ENCODE peak calls at places on chromosomes 13 and 19, in five cellular contexts. A, Y, Z, E and U are unnamed samples.

GRCh38 chr19:18672606-18673337 is 10.7 kb upstream of the CRTC1 start:
- DNase-seq in A (no peak), Y (no peak), Z (no peak), E (no peak), U (no peak)

GRCh38 chr13:31209172-31209818 is 9.5 kb downstream of the B3GLCT start:
- DNase-seq in A (no peak), Y (no peak), Z (no peak), E (peak; percentile 86), U (no peak)

GRCh38 chr19:18211683-18212082 is 7.8 kb upstream of the RAB3A start:
- DNase-seq in A (no peak), Y (no peak), Z (no peak), E (no peak), U (no peak)

GRCh38 chr19:39115105-39115847 is 10.3 kb upstream of the PAK4 start:
- DNase-seq in A (no peak), Y (no peak), Z (no peak), E (no peak), U (no peak)

GRCh38 chr19:35404879-35405622 is 34.2 kb downstream of the GPR42 start:
- DNase-seq in A (peak; percentile 90), Y (no peak), Z (peak; percentile 16), E (peak; percentile 55), U (peak; percentile 33)

GRCh38 chr13:114213980-114214379 is 20.7 kb upstream of the CDC16 start:
- DNase-seq in A (no peak), Y (no peak), Z (no peak), E (no peak), U (no peak)

GRCh38 chr13:45119469-45119989 is 781 bp upstream of the GTF2F2 start:
- DNase-seq in A (no peak), Y (no peak), Z (peak; percentile 33), E (no peak), U (peak; percentile 30)

GRCh38 chr13:100535401-100536135 is 53.0 kb downstream of the GGACT start:
- DNase-seq in A (no peak), Y (no peak), Z (no peak), E (no peak), U (no peak)

GRCh38 chr13:19845758-19846157 is 17.7 kb downstream of the ZMYM5 start:
- DNase-seq in A (peak; percentile 97), Y (no peak), Z (peak; percentile 96), E (peak; percentile 37), U (no peak)

GRCh38 chr19:12665281-12665573 is 1.3 kb downstream of the MAN2B1 start:
- DNase-seq in A (no peak), Y (no peak), Z (no peak), E (peak; percentile 65), U (no peak)

GRCh38 chr19:30017172-30017571 is 75.1 kb downstream of the URI1 start:
- DNase-seq in A (no peak), Y (no peak), Z (no peak), E (no peak), U (no peak)

GRCh38 chr19:28285078-28285477 is 927.9 kb downstream of the UQCRFS1 start:
- DNase-seq in A (no peak), Y (no peak), Z (no peak), E (no peak), U (no peak)

GRCh38 chr13:90414691-90415596 is 932.5 kb upstream of the MIR17HG start:
- DNase-seq in A (peak; percentile 70), Y (no peak), Z (peak; percentile 37), E (no peak), U (no peak)

GRCh38 chr13:49439609-49440008 is 4.3 kb downstream of the CAB39L start:
- DNase-seq in A (no peak), Y (no peak), Z (no peak), E (no peak), U (no peak)

GRCh38 chr13:59641758-59642157 is 522.0 kb downstream of the DIAPH3 start:
- DNase-seq in A (no peak), Y (no peak), Z (no peak), E (no peak), U (no peak)

GRCh38 chr19:18450934-18451836 is 13.3 kb upstream of the ISYNA1 start:
- DNase-seq in A (peak; percentile 74), Y (peak; percentile 97), Z (no peak), E (peak; percentile 88), U (peak; percentile 71)

GRCh38 chr13:42649761-42650289 is 75.9 kb downstream of the TNFSF11 start:
- DNase-seq in A (no peak), Y (no peak), Z (no peak), E (no peak), U (no peak)

GRCh38 chr13:80276371-80277289 is 64.3 kb downstream of the SPRY2 start:
- DNase-seq in A (no peak), Y (no peak), Z (no peak), E (no peak), U (no peak)

GRCh38 chr13:98838776-98839175 is 86.3 kb upstream of the SLC15A1 start:
- DNase-seq in A (no peak), Y (no peak), Z (no peak), E (no peak), U (no peak)

GRCh38 chr13:99144306-99144705 is 56.3 kb upstream of the UBAC2 start:
- DNase-seq in A (no peak), Y (no peak), Z (no peak), E (no peak), U (no peak)

GRCh38 chr19:18349524-18350128 is 9.2 kb downstream of the PGPEP1 start:
- DNase-seq in A (peak; percentile 76), Y (peak; percentile 34), Z (no peak), E (peak; percentile 59), U (no peak)

GRCh38 chr13:36680918-36681317 is 7.1 kb downstream of the SERTM1 start:
- DNase-seq in A (no peak), Y (no peak), Z (no peak), E (no peak), U (no peak)

GRCh38 chr19:16920816-16921529 is 32.2 kb downstream of the F2RL3 start:
- DNase-seq in A (peak; percentile 89), Y (no peak), Z (peak; percentile 67), E (no peak), U (no peak)

GRCh38 chr13:45522571-45522970 is 57.8 kb downstream of the COG3 start:
- DNase-seq in A (no peak), Y (no peak), Z (no peak), E (no peak), U (no peak)

GRCh38 chr19:45110811-45111210 is 17.8 kb downstream of the PPP1R37 start:
- DNase-seq in A (no peak), Y (no peak), Z (no peak), E (no peak), U (no peak)

GRCh38 chr19:21202865-21203494 is 61.1 kb downstream of the ZNF431 start:
- DNase-seq in A (peak; percentile 10), Y (no peak), Z (no peak), E (no peak), U (peak; percentile 45)

GRCh38 chr13:23421596-23421995 is 11.9 kb downstream of the SACS start:
- DNase-seq in A (no peak), Y (no peak), Z (no peak), E (no peak), U (no peak)

DNA sequence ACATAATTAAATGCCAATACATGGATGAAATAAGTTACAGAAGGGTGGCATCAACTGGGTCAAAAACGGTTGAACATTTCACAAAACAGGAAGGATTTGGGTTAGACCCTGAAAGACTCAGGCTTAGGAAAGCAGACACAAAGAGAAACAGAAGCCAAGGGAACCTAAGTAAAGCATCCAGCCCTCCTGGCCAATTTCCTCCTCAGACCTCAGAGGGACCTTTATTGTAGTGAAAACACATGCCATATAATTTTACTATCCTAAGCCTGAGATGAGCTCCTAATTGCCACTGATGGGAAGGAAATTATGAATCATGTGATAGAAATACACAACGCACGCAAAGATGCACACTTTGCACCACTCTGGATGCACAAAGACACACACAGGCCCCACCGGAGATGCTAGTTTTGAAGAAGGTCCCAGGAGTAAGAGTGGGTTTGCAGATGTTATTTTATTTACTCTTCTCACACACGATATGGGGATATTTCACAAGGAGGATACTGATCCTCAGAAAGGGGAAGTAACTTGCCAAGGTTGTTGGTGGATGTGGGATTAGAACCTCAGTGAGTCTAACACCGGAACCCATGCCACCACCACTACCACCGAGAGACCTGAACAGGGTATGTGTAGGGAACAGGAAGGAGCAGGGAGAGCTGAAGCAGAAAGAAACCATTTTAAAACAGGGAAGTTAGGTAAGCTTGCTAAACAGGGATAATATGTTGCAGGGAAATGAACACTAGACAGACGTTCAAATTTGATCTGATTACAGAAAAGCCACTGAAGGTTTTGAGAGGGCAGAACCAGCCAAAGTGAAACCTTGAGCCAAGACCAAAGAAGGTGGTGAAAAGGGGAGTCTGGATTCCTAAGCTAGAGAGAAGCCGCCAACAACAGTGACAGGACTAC is 11.8 kb upstream of the CEACAM3 start:
- DNase-seq in A (no peak), Y (no peak), Z (no peak), E (no peak), U (peak; percentile 7)
- H3K27ac ChIP-seq in A (no peak overlapping the region), Y (no peak overlapping the region), Z (no peak overlapping the region), E (no peak overlapping the region), U (no peak overlapping the region)

DNA sequence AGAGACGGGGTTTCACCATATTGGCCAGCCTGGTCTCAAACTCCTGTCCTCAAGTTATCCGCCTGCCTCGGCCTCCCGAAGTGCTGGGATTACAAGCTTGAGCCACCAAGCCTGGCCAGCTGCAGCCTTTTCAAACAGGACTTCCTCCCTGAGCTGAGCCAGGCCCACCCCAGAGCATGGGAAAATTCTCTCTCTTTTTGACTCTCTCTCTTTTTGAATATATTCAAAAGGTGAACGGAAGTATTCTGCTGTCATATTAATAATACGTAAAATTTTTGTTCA is 539 bp upstream of the ZNF506 start:
- DNase-seq in A (no peak), Y (no peak), Z (no peak), E (no peak), U (no peak)
- H3K27ac ChIP-seq in A (peak overlapping the region; percentile 85), Y (peak overlapping the region; percentile 91), Z (peak overlapping the region; percentile 99), E (peak overlapping the region; percentile 98), U (peak overlapping the region; percentile 98)

GRCh38 chr19:49160450-49161189 is 3.0 kb downstream of the TRPM4 start:
- DNase-seq in A (no peak), Y (no peak), Z (no peak), E (no peak), U (no peak)

GRCh38 chr19:49154279-49154678 is 917 bp downstream of the HRC start:
- DNase-seq in A (no peak), Y (no peak), Z (no peak), E (no peak), U (no peak)

GRCh38 chr19:49155005-49155826 is at the start of gene HRC:
- DNase-seq in A (no peak), Y (no peak), Z (no peak), E (peak; percentile 84), U (no peak)

GRCh38 chr19:49155830-49156346 is 692 bp upstream of the HRC start:
- DNase-seq in A (no peak), Y (no peak), Z (no peak), E (peak; percentile 77), U (no peak)

GRCh38 chr19:49157445-49158224 is at the start of gene TRPM4:
- DNase-seq in A (peak; percentile 84), Y (peak; percentile 41), Z (no peak), E (peak; percentile 97), U (no peak)
- H3K27ac ChIP-seq in A (peak within 1 kb of the TSS; percentile 74), Y (peak within 1 kb of the TSS; percentile 77), Z (no peak within 1 kb of the TSS), E (peak within 1 kb of the TSS; percentile 96), U (no peak within 1 kb of the TSS)

DNA sequence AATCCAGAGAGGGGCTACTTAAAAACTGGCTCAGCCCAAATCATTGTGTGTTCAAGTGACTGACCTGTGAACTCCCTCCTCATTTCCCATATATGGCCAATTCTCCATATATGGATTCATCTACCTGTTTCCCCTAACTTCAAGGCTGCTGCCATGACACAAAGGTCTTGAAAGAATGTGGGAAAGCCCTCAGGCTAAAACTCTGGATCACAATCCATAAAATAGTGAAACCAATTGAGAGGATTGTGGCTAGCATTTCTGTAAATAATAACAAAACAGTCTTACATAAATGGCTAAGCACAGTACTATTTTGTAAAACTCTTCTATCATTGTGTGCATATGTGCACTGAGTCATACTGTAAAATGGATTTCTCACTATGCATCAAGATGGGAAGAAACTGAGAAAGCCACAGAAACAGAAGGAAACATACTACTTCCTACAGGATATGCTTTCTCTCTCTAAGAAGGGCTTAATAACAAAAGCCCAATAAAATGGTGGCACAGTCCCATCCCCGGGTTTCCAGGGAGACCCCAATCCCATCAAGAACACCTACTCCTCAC is 80.5 kb downstream of the FOXO1 start:
- DNase-seq in A (no peak), Y (no peak), Z (no peak), E (no peak), U (no peak)
- H3K27ac ChIP-seq in A (no peak overlapping the region), Y (peak overlapping the region; percentile 44), Z (no peak overlapping the region), E (peak overlapping the region; percentile 51), U (peak overlapping the region; percentile 4)